ENCODE peak calls at places on chromosomes 11 and 22, in four cellular contexts. One of them, this sample, is unnamed.

GRCh38 chr11:19734171-19734570 is 21.5 kb downstream of the NAV2 start:
- DNase-seq in WTC11: no peak
- DNase-seq in naive B cell: no peak
- DNase-seq in lung microvascular endothelial cell: no peak
- DNase-seq in this sample: no peak

GRCh38 chr11:65524747-65525658 is at the start of gene SCYL1:
- DNase-seq in WTC11: peak
- DNase-seq in naive B cell: peak
- DNase-seq in lung microvascular endothelial cell: peak
- DNase-seq in this sample: peak

GRCh38 chr11:69308936-69309799 is 15.2 kb downstream of the MYEOV start:
- DNase-seq in WTC11: no peak
- DNase-seq in naive B cell: no peak
- DNase-seq in lung microvascular endothelial cell: no peak
- DNase-seq in this sample: peak

GRCh38 chr11:109051200-109051599 is 370.8 kb upstream of the C11orf87 start:
- DNase-seq in WTC11: no peak
- DNase-seq in naive B cell: no peak
- DNase-seq in lung microvascular endothelial cell: no peak
- DNase-seq in this sample: no peak

GRCh38 chr22:32103648-32104326 is 55.3 kb downstream of the C22orf42 start:
- DNase-seq in WTC11: no peak
- DNase-seq in naive B cell: peak
- DNase-seq in lung microvascular endothelial cell: peak
- DNase-seq in this sample: no peak

GRCh38 chr11:75471134-75471943 is 38.3 kb upstream of the KLHL35 start:
- DNase-seq in WTC11: no peak
- DNase-seq in naive B cell: no peak
- DNase-seq in lung microvascular endothelial cell: no peak
- DNase-seq in this sample: no peak

GRCh38 chr11:15106201-15106965 is 8.3 kb upstream of the INSC start:
- DNase-seq in WTC11: no peak
- DNase-seq in naive B cell: no peak
- DNase-seq in lung microvascular endothelial cell: peak
- DNase-seq in this sample: no peak

GRCh38 chr22:17890245-17890671 is 116.0 kb upstream of the BID start:
- DNase-seq in WTC11: no peak
- DNase-seq in naive B cell: no peak
- DNase-seq in lung microvascular endothelial cell: peak
- DNase-seq in this sample: no peak

GRCh38 chr22:19223110-19223509 is 44.6 kb upstream of the SLC25A1 start:
- DNase-seq in WTC11: no peak
- DNase-seq in naive B cell: no peak
- DNase-seq in lung microvascular endothelial cell: no peak
- DNase-seq in this sample: no peak

GRCh38 chr22:47213571-47214230 is 451.3 kb downstream of the TBC1D22A start:
- DNase-seq in WTC11: peak
- DNase-seq in naive B cell: peak
- DNase-seq in lung microvascular endothelial cell: peak
- DNase-seq in this sample: peak

GRCh38 chr22:48090332-48090672 is 1327.9 kb downstream of the TBC1D22A start:
- DNase-seq in WTC11: no peak
- DNase-seq in naive B cell: no peak
- DNase-seq in lung microvascular endothelial cell: no peak
- DNase-seq in this sample: no peak

GRCh38 chr11:1073851-1074243 is 827 bp upstream of the MUC2 start:
- DNase-seq in WTC11: peak
- DNase-seq in naive B cell: no peak
- DNase-seq in lung microvascular endothelial cell: no peak
- DNase-seq in this sample: no peak

GRCh38 chr11:126109941-126110731 is 47.5 kb upstream of the CDON start:
- DNase-seq in WTC11: no peak
- DNase-seq in naive B cell: no peak
- DNase-seq in lung microvascular endothelial cell: peak
- DNase-seq in this sample: no peak

GRCh38 chr11:117478926-117479325 is 151.3 kb downstream of the CEP164 start:
- DNase-seq in WTC11: no peak
- DNase-seq in naive B cell: no peak
- DNase-seq in lung microvascular endothelial cell: no peak
- DNase-seq in this sample: no peak

This sample was measured in sigmoid colon.